ENCODE peak calls at places on chromosomes 3 and 15, in seven cellular contexts. I, S, E, K, G, H and W are unnamed samples.

GRCh38 chr3:173589116-173589515 is 191.6 kb downstream of the NLGN1 start:
- DNase-seq in I (no peak), S (no peak), E (no peak), K (no peak), G (no peak), H (no peak), W (no peak)

GRCh38 chr3:197085137-197085536 is 55.5 kb upstream of the MELTF start:
- DNase-seq in I (no peak), S (no peak), E (no peak), K (no peak), G (no peak), H (no peak), W (no peak)

GRCh38 chr3:189305412-189305811 is 133.6 kb downstream of the TPRG1 start:
- DNase-seq in I (peak), S (no peak), E (no peak), K (no peak), G (no peak), H (no peak), W (no peak)

GRCh38 chr15:76575177-76576078 is 238.9 kb downstream of the ISL2 start:
- DNase-seq in I (no peak), S (peak), E (no peak), K (no peak), G (no peak), H (no peak), W (peak)

GRCh38 chr3:146650691-146651090 is 45.5 kb upstream of the PLSCR5 start:
- DNase-seq in I (no peak), S (no peak), E (no peak), K (no peak), G (no peak), H (no peak), W (no peak)

GRCh38 chr3:52471371-52472238 is 16.2 kb downstream of the NISCH start:
- DNase-seq in I (no peak), S (no peak), E (no peak), K (no peak), G (peak), H (peak), W (no peak)

GRCh38 chr3:4290272-4290893 is 12.8 kb upstream of the SETMAR start:
- DNase-seq in I (peak), S (peak), E (no peak), K (peak), G (peak), H (peak), W (peak)

GRCh38 chr3:134611516-134611915 is 39.3 kb downstream of the KY start:
- DNase-seq in I (no peak), S (no peak), E (no peak), K (no peak), G (no peak), H (no peak), W (no peak)

GRCh38 chr3:45858809-45859543 is 17.1 kb upstream of the LZTFL1 start:
- DNase-seq in I (no peak), S (no peak), E (no peak), K (no peak), G (no peak), H (no peak), W (no peak)

GRCh38 chr3:4493931-4494806 is 1.0 kb downstream of the ITPR1 start:
- DNase-seq in I (no peak), S (peak), E (no peak), K (no peak), G (peak), H (peak), W (peak)

GRCh38 chr3:17820704-17821103 is 78.3 kb upstream of the TBC1D5 start:
- DNase-seq in I (no peak), S (peak), E (no peak), K (no peak), G (no peak), H (no peak), W (no peak)

GRCh38 chr15:39593071-39594055 is 12.5 kb downstream of the THBS1 start:
- DNase-seq in I (peak), S (no peak), E (no peak), K (no peak), G (no peak), H (no peak), W (no peak)

GRCh38 chr3:122936335-122936734 is 91.2 kb downstream of the SEMA5B start:
- DNase-seq in I (no peak), S (no peak), E (no peak), K (no peak), G (no peak), H (no peak), W (no peak)

GRCh38 chr3:68458646-68459045 is 473.7 kb downstream of the TAFA4 start:
- DNase-seq in I (no peak), S (no peak), E (no peak), K (no peak), G (no peak), H (no peak), W (no peak)

GRCh38 chr3:18351823-18352744 is 73.1 kb downstream of the SATB1 start:
- DNase-seq in I (no peak), S (no peak), E (no peak), K (no peak), G (peak), H (peak), W (no peak)

GRCh38 chr3:190697901-190698300 is 164.6 kb downstream of the GMNC start:
- DNase-seq in I (peak), S (peak), E (no peak), K (no peak), G (no peak), H (no peak), W (peak)

GRCh38 chr3:119352863-119353527 is 58.8 kb downstream of the ARHGAP31 start:
- DNase-seq in I (peak), S (peak), E (peak), K (no peak), G (peak), H (peak), W (peak)

GRCh38 chr15:32872606-32873291 is 154.9 kb downstream of the GREM1 start:
- DNase-seq in I (no peak), S (peak), E (no peak), K (no peak), G (peak), H (no peak), W (no peak)

GRCh38 chr15:81349271-81349670 is 24.7 kb downstream of the TMC3 start:
- DNase-seq in I (no peak), S (no peak), E (no peak), K (no peak), G (no peak), H (no peak), W (no peak)

GRCh38 chr3:193842832-193843446 is 249.9 kb downstream of the OPA1 start:
- DNase-seq in I (no peak), S (no peak), E (no peak), K (no peak), G (no peak), H (no peak), W (no peak)

GRCh38 chr15:74174216-74174965 is 881 bp downstream of the ISLR start:
- DNase-seq in I (no peak), S (no peak), E (no peak), K (no peak), G (peak), H (no peak), W (no peak)

GRCh38 chr3:47161983-47162694 is 1.8 kb downstream of the SETD2 start:
- DNase-seq in I (peak), S (no peak), E (no peak), K (no peak), G (no peak), H (no peak), W (no peak)

GRCh38 chr3:15361494-15362214 is 29.3 kb upstream of the SH3BP5 start:
- DNase-seq in I (peak), S (peak), E (no peak), K (no peak), G (no peak), H (no peak), W (no peak)

GRCh38 chr3:17420668-17421067 is 321.8 kb downstream of the TBC1D5 start:
- DNase-seq in I (no peak), S (no peak), E (no peak), K (no peak), G (peak), H (no peak), W (no peak)

GRCh38 chr3:56683122-56683817 is at the start of gene TASOR:
- DNase-seq in I (peak), S (peak), E (no peak), K (peak), G (peak), H (peak), W (peak)

GRCh38 chr15:65952425-65953053 is 83.2 kb downstream of the RAB11A start:
- DNase-seq in I (peak), S (peak), E (no peak), K (peak), G (peak), H (peak), W (peak)

GRCh38 chr3:4271834-4272233 is 31.3 kb upstream of the SETMAR start:
- DNase-seq in I (peak), S (peak), E (peak), K (no peak), G (peak), H (peak), W (peak)

GRCh38 chr15:39889601-39890000 is 30.5 kb downstream of the GPR176 start:
- DNase-seq in I (no peak), S (no peak), E (no peak), K (no peak), G (no peak), H (no peak), W (no peak)

GRCh38 chr15:78093242-78094020 is 1.1 kb downstream of the SH2D7 start:
- DNase-seq in I (peak), S (peak), E (no peak), K (peak), G (no peak), H (no peak), W (no peak)

GRCh38 chr3:52083556-52084087 is 27.3 kb upstream of the DUSP7 start:
- DNase-seq in I (no peak), S (no peak), E (no peak), K (no peak), G (no peak), H (no peak), W (no peak)

GRCh38 chr15:30675126-30675525 is 49.2 kb downstream of the ARHGAP11B start:
- DNase-seq in I (no peak), S (no peak), E (no peak), K (no peak), G (no peak), H (no peak), W (no peak)

GRCh38 chr3:2153047-2153446 is 54.4 kb downstream of the CNTN4 start:
- DNase-seq in I (no peak), S (no peak), E (no peak), K (no peak), G (no peak), H (no peak), W (no peak)

GRCh38 chr3:152474585-152474984 is 205.9 kb downstream of the MBNL1 start:
- DNase-seq in I (peak), S (peak), E (peak), K (no peak), G (peak), H (peak), W (peak)

GRCh38 chr3:123634149-123635051 is 49.5 kb upstream of the HACD2 start:
- DNase-seq in I (no peak), S (no peak), E (no peak), K (no peak), G (no peak), H (no peak), W (no peak)

GRCh38 chr3:122357828-122358617 is 25.0 kb downstream of the MIX23 start:
- DNase-seq in I (peak), S (peak), E (no peak), K (no peak), G (no peak), H (no peak), W (peak)

GRCh38 chr3:149547954-149548728 is 73.6 kb downstream of the TM4SF4 start:
- DNase-seq in I (peak), S (peak), E (no peak), K (no peak), G (peak), H (peak), W (no peak)

DNA sequence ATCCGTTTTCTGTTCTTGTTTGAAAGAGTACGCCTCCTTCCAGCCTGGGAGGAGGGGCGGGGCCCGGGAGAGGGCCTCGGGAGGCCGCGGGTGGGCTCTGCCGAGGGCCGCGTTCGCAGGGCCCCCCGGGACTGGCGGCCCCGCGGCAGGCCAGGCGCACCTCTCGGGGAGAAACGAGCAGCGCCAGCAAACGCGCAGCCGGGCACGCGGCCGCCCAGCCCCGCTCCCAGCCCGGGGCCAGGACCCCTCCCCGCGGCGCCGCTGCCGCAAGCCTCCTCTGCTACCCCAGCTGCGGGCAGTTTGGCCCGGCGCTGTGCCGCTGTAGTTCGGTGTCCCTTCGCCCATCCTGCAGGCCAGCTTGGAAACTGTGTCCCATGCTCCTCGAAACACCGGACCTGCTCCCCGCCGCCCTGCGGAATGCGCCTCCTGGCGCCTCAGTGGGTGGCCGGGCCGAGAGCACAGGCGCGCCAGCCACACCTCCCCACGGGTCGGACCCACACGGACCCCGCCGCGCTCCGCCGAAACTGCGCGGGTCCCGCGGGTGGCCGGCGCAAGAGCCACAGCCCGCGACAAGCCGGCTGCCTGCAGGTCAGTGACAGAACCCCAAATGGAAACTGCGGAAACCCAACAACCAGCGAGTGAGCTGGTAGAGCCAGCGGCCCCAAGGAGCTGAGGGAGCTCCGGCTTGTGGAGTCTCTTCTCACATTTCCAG is 2.2 kb downstream of the OCA2 start:
- DNase-seq in I (no peak), S (no peak), E (no peak), K (no peak), G (peak), H (peak), W (peak)
- TF ChIP-seq EZH2 in I (no peak), S (peak), E (no peak), K (no peak), G (peak), H (peak), W (no peak)

GRCh38 chr15:61205427-61205826 is 23.7 kb downstream of the RORA start:
- DNase-seq in I (peak), S (peak), E (no peak), K (no peak), G (no peak), H (no peak), W (no peak)
- TF ChIP-seq CTCF in I (no peak), S (no peak), E (no peak), K (no peak), G (no peak), H (no peak), W (no peak)

GRCh38 chr3:13042932-13043275 is 30.3 kb downstream of the IQSEC1 start:
- DNase-seq in I (no peak), S (no peak), E (no peak), K (peak), G (no peak), H (peak), W (no peak)

GRCh38 chr3:13042127-13042931 is 30.9 kb downstream of the IQSEC1 start:
- DNase-seq in I (no peak), S (no peak), E (no peak), K (no peak), G (no peak), H (no peak), W (no peak)

GRCh38 chr3:13044496-13045244 is 28.6 kb downstream of the IQSEC1 start:
- DNase-seq in I (no peak), S (no peak), E (no peak), K (no peak), G (no peak), H (no peak), W (no peak)

GRCh38 chr3:13045245-13045903 is 27.9 kb downstream of the IQSEC1 start:
- DNase-seq in I (no peak), S (no peak), E (no peak), K (peak), G (no peak), H (no peak), W (no peak)

DNA sequence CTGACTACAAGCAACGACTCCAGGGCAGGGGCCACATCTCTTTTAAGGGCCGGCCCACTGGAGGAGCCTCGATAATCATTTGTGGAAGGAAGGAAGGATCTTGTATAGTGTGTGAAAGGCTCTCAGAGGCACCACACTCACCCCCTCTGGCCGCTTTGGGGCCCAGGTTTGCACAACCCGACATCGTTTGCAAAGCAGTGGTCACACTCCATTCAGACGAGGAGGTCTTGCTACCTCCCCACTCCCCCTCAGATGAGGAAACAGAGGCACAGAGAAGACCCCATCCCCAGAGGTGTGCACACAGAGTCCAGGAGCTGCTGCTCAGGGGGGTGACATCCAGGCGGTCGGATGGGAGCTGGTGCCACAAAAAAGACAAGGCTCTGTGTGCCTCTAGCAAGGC is 29.6 kb downstream of the IQSEC1 start:
- DNase-seq in I (no peak), S (no peak), E (no peak), K (no peak), G (no peak), H (no peak), W (no peak)
- TF ChIP-seq EZH2 in I (no peak), S (no peak), E (no peak), K (no peak), G (no peak), H (no peak), W (no peak)

DNA sequence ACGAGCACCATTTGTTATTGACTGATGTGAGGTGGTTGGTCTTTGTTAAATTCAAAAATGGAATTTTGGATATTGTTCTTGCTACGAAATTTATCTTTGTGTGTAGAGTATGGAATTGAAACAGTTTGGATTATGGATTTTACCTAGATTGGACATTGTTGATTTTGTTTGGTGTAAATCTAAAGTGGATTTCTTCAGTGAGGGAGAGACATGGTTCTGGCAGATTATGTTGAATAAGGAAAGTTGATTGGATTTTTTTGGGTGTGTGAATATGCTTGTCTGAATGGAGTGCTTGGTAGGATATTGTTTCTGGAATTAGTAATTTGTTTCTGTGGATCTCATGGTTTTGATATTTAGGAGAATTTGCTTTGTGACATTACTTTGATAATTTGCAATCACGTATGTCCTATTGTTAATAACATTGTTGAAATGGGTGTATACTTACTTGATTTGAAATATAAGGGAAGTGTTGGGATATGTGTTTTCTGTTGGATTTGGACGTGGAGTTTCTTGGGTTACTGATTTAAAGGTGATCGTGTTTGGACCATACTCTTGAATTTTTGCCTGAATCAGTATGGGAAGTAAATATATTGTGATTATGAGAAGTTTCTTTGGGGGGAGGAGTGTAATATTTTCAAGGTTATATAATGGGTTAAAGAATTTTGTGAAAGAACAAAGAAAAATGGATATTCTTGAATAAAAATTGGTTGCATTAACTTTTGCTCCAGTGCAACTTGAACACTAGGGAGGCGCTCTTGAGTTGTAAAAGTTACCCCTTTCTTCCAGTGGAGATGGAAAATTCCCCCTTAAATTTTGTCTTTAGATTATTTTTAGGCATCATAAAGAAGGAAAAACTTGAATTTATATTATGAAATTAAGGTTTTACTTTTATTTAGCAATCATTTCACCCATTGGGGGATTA is 875 bp upstream of the CHD2 start:
- DNase-seq in I (no peak), S (no peak), E (peak), K (peak), G (no peak), H (peak), W (no peak)
- TF ChIP-seq CTCF in I (peak), S (peak), E (peak), K (peak), G (peak), H (peak), W (peak)